ENCODE peak calls at places on chromosomes 16 and 17, in nine cellular contexts. One of them, this sample, is unnamed.

GRCh38 chr16:86880316-86881117 is 302.2 kb downstream of the FOXL1 start:
- DNase-seq in cardiac muscle cell: no peak
- DNase-seq in astrocyte of the spinal cord: no peak
- DNase-seq in Peyer's patch: no peak
- DNase-seq in MM.1S: no peak
- DNase-seq in tibial nerve: no peak
- DNase-seq in HFFc6: no peak
- DNase-seq in IMR-90: peak
- DNase-seq in tibial artery: no peak
- DNase-seq in this sample: no peak

GRCh38 chr16:48617711-48618148 is 7.8 kb upstream of the N4BP1 start:
- DNase-seq in tibial nerve: no peak
- DNase-seq in tibial artery: no peak
- DNase-seq in cardiac muscle cell: peak
- DNase-seq in IMR-90: peak
- DNase-seq in MM.1S: no peak
- DNase-seq in astrocyte of the spinal cord: peak
- DNase-seq in Peyer's patch: no peak
- DNase-seq in HFFc6: peak
- DNase-seq in this sample: no peak

GRCh38 chr16:35102780-35103403 is 1643.5 kb downstream of the TP53TG3F start:
- DNase-seq in tibial artery: no peak
- DNase-seq in MM.1S: no peak
- DNase-seq in Peyer's patch: no peak
- DNase-seq in HFFc6: no peak
- DNase-seq in cardiac muscle cell: no peak
- DNase-seq in astrocyte of the spinal cord: no peak
- DNase-seq in IMR-90: no peak
- DNase-seq in tibial nerve: no peak
- DNase-seq in this sample: peak

GRCh38 chr17:53950207-53950857 is 127.6 kb downstream of the KIF2B start:
- DNase-seq in tibial artery: no peak
- DNase-seq in HFFc6: no peak
- DNase-seq in MM.1S: peak
- DNase-seq in astrocyte of the spinal cord: no peak
- DNase-seq in cardiac muscle cell: peak
- DNase-seq in tibial nerve: no peak
- DNase-seq in IMR-90: no peak
- DNase-seq in Peyer's patch: no peak
- DNase-seq in this sample: no peak

GRCh38 chr16:68681038-68681437 is 35.9 kb downstream of the CDH3 start:
- DNase-seq in astrocyte of the spinal cord: no peak
- DNase-seq in tibial nerve: no peak
- DNase-seq in IMR-90: no peak
- DNase-seq in tibial artery: no peak
- DNase-seq in cardiac muscle cell: no peak
- DNase-seq in Peyer's patch: no peak
- DNase-seq in HFFc6: no peak
- DNase-seq in MM.1S: no peak
- DNase-seq in this sample: no peak

GRCh38 chr16:539901-540530 is 12.5 kb downstream of the CAPN15 start:
- DNase-seq in cardiac muscle cell: no peak
- DNase-seq in tibial nerve: no peak
- DNase-seq in IMR-90: peak
- DNase-seq in tibial artery: no peak
- DNase-seq in astrocyte of the spinal cord: peak
- DNase-seq in MM.1S: no peak
- DNase-seq in Peyer's patch: no peak
- DNase-seq in HFFc6: peak
- DNase-seq in this sample: no peak

GRCh38 chr16:67226295-67226803 is 581 bp upstream of the TMEM208 start:
- DNase-seq in MM.1S: no peak
- DNase-seq in IMR-90: no peak
- DNase-seq in tibial artery: no peak
- DNase-seq in astrocyte of the spinal cord: no peak
- DNase-seq in HFFc6: no peak
- DNase-seq in tibial nerve: no peak
- DNase-seq in cardiac muscle cell: no peak
- DNase-seq in Peyer's patch: no peak
- DNase-seq in this sample: no peak

GRCh38 chr17:44353656-44354331 is 8.7 kb downstream of the GRN start:
- DNase-seq in Peyer's patch: peak
- DNase-seq in HFFc6: no peak
- DNase-seq in IMR-90: no peak
- DNase-seq in tibial nerve: no peak
- DNase-seq in tibial artery: no peak
- DNase-seq in MM.1S: no peak
- DNase-seq in astrocyte of the spinal cord: no peak
- DNase-seq in cardiac muscle cell: peak
- DNase-seq in this sample: no peak

GRCh38 chr16:27706156-27706705 is 156.3 kb downstream of the KATNIP start:
- DNase-seq in astrocyte of the spinal cord: no peak
- DNase-seq in HFFc6: no peak
- DNase-seq in MM.1S: no peak
- DNase-seq in tibial nerve: no peak
- DNase-seq in cardiac muscle cell: no peak
- DNase-seq in IMR-90: no peak
- DNase-seq in Peyer's patch: peak
- DNase-seq in tibial artery: peak
- DNase-seq in this sample: no peak

GRCh38 chr17:38590988-38591758 is 14.6 kb downstream of the SRCIN1 start:
- DNase-seq in cardiac muscle cell: no peak
- DNase-seq in HFFc6: no peak
- DNase-seq in MM.1S: peak
- DNase-seq in IMR-90: no peak
- DNase-seq in astrocyte of the spinal cord: no peak
- DNase-seq in tibial artery: no peak
- DNase-seq in tibial nerve: no peak
- DNase-seq in Peyer's patch: no peak
- DNase-seq in this sample: no peak

GRCh38 chr17:10421946-10422542 is at the start of gene MYH8:
- DNase-seq in IMR-90: no peak
- DNase-seq in astrocyte of the spinal cord: no peak
- DNase-seq in Peyer's patch: no peak
- DNase-seq in HFFc6: no peak
- DNase-seq in tibial artery: no peak
- DNase-seq in MM.1S: no peak
- DNase-seq in cardiac muscle cell: no peak
- DNase-seq in tibial nerve: no peak
- DNase-seq in this sample: no peak

GRCh38 chr17:13647551-13647950 is 45.8 kb upstream of the HS3ST3A1 start:
- DNase-seq in MM.1S: no peak
- DNase-seq in IMR-90: no peak
- DNase-seq in Peyer's patch: no peak
- DNase-seq in tibial nerve: no peak
- DNase-seq in tibial artery: no peak
- DNase-seq in cardiac muscle cell: no peak
- DNase-seq in HFFc6: peak
- DNase-seq in astrocyte of the spinal cord: peak
- DNase-seq in this sample: no peak

GRCh38 chr16:70151391-70151790 is 22.2 kb upstream of the CLEC18C start:
- DNase-seq in HFFc6: no peak
- DNase-seq in tibial nerve: no peak
- DNase-seq in tibial artery: no peak
- DNase-seq in cardiac muscle cell: no peak
- DNase-seq in MM.1S: no peak
- DNase-seq in IMR-90: no peak
- DNase-seq in astrocyte of the spinal cord: no peak
- DNase-seq in Peyer's patch: no peak
- DNase-seq in this sample: no peak

GRCh38 chr16:31149332-31149731 is 534 bp downstream of the PRSS36 start:
- DNase-seq in HFFc6: no peak
- DNase-seq in cardiac muscle cell: no peak
- DNase-seq in MM.1S: no peak
- DNase-seq in IMR-90: no peak
- DNase-seq in tibial artery: no peak
- DNase-seq in tibial nerve: no peak
- DNase-seq in astrocyte of the spinal cord: no peak
- DNase-seq in Peyer's patch: no peak
- DNase-seq in this sample: no peak

GRCh38 chr17:35242805-35243458 is at the start of gene SLFN5:
- DNase-seq in tibial artery: peak
- DNase-seq in cardiac muscle cell: peak
- DNase-seq in astrocyte of the spinal cord: peak
- DNase-seq in HFFc6: peak
- DNase-seq in Peyer's patch: peak
- DNase-seq in tibial nerve: peak
- DNase-seq in IMR-90: peak
- DNase-seq in MM.1S: peak
- DNase-seq in this sample: peak

GRCh38 chr16:74998481-74999207 is at the start of gene ZNRF1:
- DNase-seq in HFFc6: peak
- DNase-seq in tibial artery: peak
- DNase-seq in cardiac muscle cell: peak
- DNase-seq in tibial nerve: peak
- DNase-seq in MM.1S: peak
- DNase-seq in astrocyte of the spinal cord: peak
- DNase-seq in Peyer's patch: peak
- DNase-seq in IMR-90: peak
- DNase-seq in this sample: peak

GRCh38 chr16:87734644-87735043 is 31.1 kb downstream of the KLHDC4 start:
- DNase-seq in MM.1S: no peak
- DNase-seq in astrocyte of the spinal cord: no peak
- DNase-seq in cardiac muscle cell: no peak
- DNase-seq in IMR-90: no peak
- DNase-seq in Peyer's patch: no peak
- DNase-seq in tibial nerve: no peak
- DNase-seq in HFFc6: no peak
- DNase-seq in tibial artery: no peak
- DNase-seq in this sample: no peak

GRCh38 chr17:66542183-66542966 is 240.0 kb downstream of the PRKCA start:
- DNase-seq in HFFc6: peak
- DNase-seq in cardiac muscle cell: no peak
- DNase-seq in MM.1S: peak
- DNase-seq in tibial artery: no peak
- DNase-seq in astrocyte of the spinal cord: peak
- DNase-seq in tibial nerve: no peak
- DNase-seq in IMR-90: peak
- DNase-seq in Peyer's patch: no peak
- DNase-seq in this sample: peak

GRCh38 chr17:81440511-81441244 is 45.4 kb downstream of the BAHCC1 start:
- DNase-seq in IMR-90: no peak
- DNase-seq in MM.1S: peak
- DNase-seq in tibial artery: no peak
- DNase-seq in HFFc6: no peak
- DNase-seq in cardiac muscle cell: peak
- DNase-seq in tibial nerve: no peak
- DNase-seq in astrocyte of the spinal cord: no peak
- DNase-seq in Peyer's patch: no peak
- DNase-seq in this sample: peak
- TF ChIP-seq CTCF in IMR-90: peak
- TF ChIP-seq CTCF in MM.1S: peak
- TF ChIP-seq CTCF in tibial artery: no peak
- TF ChIP-seq CTCF in HFFc6: peak
- TF ChIP-seq CTCF in cardiac muscle cell: peak
- TF ChIP-seq CTCF in tibial nerve: no peak
- TF ChIP-seq CTCF in astrocyte of the spinal cord: peak
- TF ChIP-seq CTCF in Peyer's patch: no peak
- TF ChIP-seq CTCF in this sample: peak

GRCh38 chr17:55996826-55997225 is 156.4 kb upstream of the ANKFN1 start:
- DNase-seq in MM.1S: no peak
- DNase-seq in tibial nerve: no peak
- DNase-seq in HFFc6: peak
- DNase-seq in cardiac muscle cell: no peak
- DNase-seq in tibial artery: no peak
- DNase-seq in IMR-90: peak
- DNase-seq in astrocyte of the spinal cord: no peak
- DNase-seq in Peyer's patch: no peak
- DNase-seq in this sample: no peak
- TF ChIP-seq CTCF in MM.1S: no peak
- TF ChIP-seq CTCF in tibial nerve: no peak
- TF ChIP-seq CTCF in HFFc6: peak
- TF ChIP-seq CTCF in cardiac muscle cell: no peak
- TF ChIP-seq CTCF in tibial artery: no peak
- TF ChIP-seq CTCF in IMR-90: peak
- TF ChIP-seq CTCF in astrocyte of the spinal cord: no peak
- TF ChIP-seq CTCF in Peyer's patch: no peak
- TF ChIP-seq CTCF in this sample: no peak

DNA sequence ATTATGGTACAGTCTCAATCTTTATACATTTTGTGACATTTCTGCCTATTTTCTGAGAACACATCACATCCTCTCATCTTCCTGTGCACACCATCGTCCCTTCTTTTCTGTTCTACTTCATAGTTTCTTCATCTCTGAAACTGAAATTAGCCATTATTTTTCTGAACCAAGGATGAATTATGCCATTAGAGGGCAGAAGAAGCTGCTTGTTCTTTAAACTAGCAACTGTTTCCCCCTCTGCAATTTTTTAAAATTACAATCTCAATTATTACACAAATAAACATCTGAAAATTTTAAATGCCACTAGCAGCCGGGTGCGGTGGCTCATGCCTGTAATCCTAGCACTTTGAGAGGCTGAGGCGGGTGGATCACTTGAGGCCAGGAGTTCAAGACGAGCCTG is 41.3 kb downstream of the RBBP6 start:
- DNase-seq in astrocyte of the spinal cord: peak
- DNase-seq in tibial nerve: no peak
- DNase-seq in HFFc6: peak
- DNase-seq in Peyer's patch: no peak
- DNase-seq in MM.1S: no peak
- DNase-seq in IMR-90: peak
- DNase-seq in tibial artery: no peak
- DNase-seq in cardiac muscle cell: no peak
- DNase-seq in this sample: no peak
- TF ChIP-seq CTCF in astrocyte of the spinal cord: peak
- TF ChIP-seq CTCF in tibial nerve: no peak
- TF ChIP-seq CTCF in HFFc6: peak
- TF ChIP-seq CTCF in Peyer's patch: no peak
- TF ChIP-seq CTCF in MM.1S: no peak
- TF ChIP-seq CTCF in IMR-90: peak
- TF ChIP-seq CTCF in tibial artery: peak
- TF ChIP-seq CTCF in cardiac muscle cell: peak
- TF ChIP-seq CTCF in this sample: no peak

GRCh38 chr17:58517378-58517927 is 3.0 kb upstream of the MTMR4 start:
- DNase-seq in HFFc6: no peak
- DNase-seq in astrocyte of the spinal cord: no peak
- DNase-seq in tibial nerve: no peak
- DNase-seq in IMR-90: no peak
- DNase-seq in MM.1S: no peak
- DNase-seq in Peyer's patch: no peak
- DNase-seq in tibial artery: no peak
- DNase-seq in cardiac muscle cell: no peak
- DNase-seq in this sample: no peak

GRCh38 chr17:58520843-58521430 is 6.5 kb upstream of the MTMR4 start:
- DNase-seq in Peyer's patch: no peak
- DNase-seq in tibial artery: no peak
- DNase-seq in HFFc6: no peak
- DNase-seq in MM.1S: peak
- DNase-seq in cardiac muscle cell: peak
- DNase-seq in tibial nerve: no peak
- DNase-seq in astrocyte of the spinal cord: no peak
- DNase-seq in IMR-90: peak
- DNase-seq in this sample: peak

GRCh38 chr17:58517928-58518609 is 3.6 kb upstream of the MTMR4 start:
- DNase-seq in tibial nerve: peak
- DNase-seq in astrocyte of the spinal cord: peak
- DNase-seq in tibial artery: peak
- DNase-seq in Peyer's patch: peak
- DNase-seq in cardiac muscle cell: peak
- DNase-seq in HFFc6: peak
- DNase-seq in IMR-90: peak
- DNase-seq in MM.1S: peak
- DNase-seq in this sample: peak

GRCh38 chr17:58525239-58525638 is 10.8 kb upstream of the MTMR4 start:
- DNase-seq in HFFc6: peak
- DNase-seq in MM.1S: no peak
- DNase-seq in tibial nerve: no peak
- DNase-seq in tibial artery: peak
- DNase-seq in astrocyte of the spinal cord: peak
- DNase-seq in IMR-90: peak
- DNase-seq in cardiac muscle cell: no peak
- DNase-seq in Peyer's patch: no peak
- DNase-seq in this sample: no peak

GRCh38 chr17:58521680-58522079 is 7.2 kb upstream of the MTMR4 start:
- DNase-seq in tibial artery: no peak
- DNase-seq in astrocyte of the spinal cord: no peak
- DNase-seq in cardiac muscle cell: no peak
- DNase-seq in Peyer's patch: no peak
- DNase-seq in tibial nerve: no peak
- DNase-seq in MM.1S: no peak
- DNase-seq in HFFc6: no peak
- DNase-seq in IMR-90: no peak
- DNase-seq in this sample: no peak
- TF ChIP-seq CTCF in tibial artery: no peak
- TF ChIP-seq CTCF in astrocyte of the spinal cord: no peak
- TF ChIP-seq CTCF in cardiac muscle cell: no peak
- TF ChIP-seq CTCF in Peyer's patch: no peak
- TF ChIP-seq CTCF in tibial nerve: no peak
- TF ChIP-seq CTCF in MM.1S: no peak
- TF ChIP-seq CTCF in HFFc6: no peak
- TF ChIP-seq CTCF in IMR-90: no peak
- TF ChIP-seq CTCF in this sample: no peak

This sample was measured in activated CD8-positive, alpha-beta T cell treated with anti-CD3 and anti-CD28 coated beads for 36 hours.